ENCODE peak calls at places on chromosomes 16 and 17, in four cellular contexts. One of them, this sample, is unnamed.

GRCh38 chr17:61395983-61396585 is 3.6 kb upstream of the TBX2 start:
- DNase-seq in foreskin fibroblast: no peak
- DNase-seq in activated CD4-positive, CD25-positive, alpha-beta regulatory T cell: no peak
- DNase-seq in NCI-H1092: no peak
- DNase-seq in this sample: no peak

GRCh38 chr16:66427871-66428681 is 981 bp downstream of the BEAN1 start:
- DNase-seq in foreskin fibroblast: no peak
- DNase-seq in NCI-H1092: no peak
- DNase-seq in activated CD4-positive, CD25-positive, alpha-beta regulatory T cell: no peak
- DNase-seq in this sample: no peak

GRCh38 chr16:65601781-65602180 is 479.9 kb upstream of the CDH11 start:
- DNase-seq in NCI-H1092: no peak
- DNase-seq in foreskin fibroblast: no peak
- DNase-seq in activated CD4-positive, CD25-positive, alpha-beta regulatory T cell: no peak
- DNase-seq in this sample: no peak

GRCh38 chr17:20010099-20010863 is 1.1 kb downstream of the SPECC1 start:
- DNase-seq in activated CD4-positive, CD25-positive, alpha-beta regulatory T cell: no peak
- DNase-seq in NCI-H1092: peak
- DNase-seq in foreskin fibroblast: peak
- DNase-seq in this sample: peak

GRCh38 chr17:3594056-3594810 is 15.0 kb downstream of the TRPV1 start:
- DNase-seq in activated CD4-positive, CD25-positive, alpha-beta regulatory T cell: no peak
- DNase-seq in NCI-H1092: no peak
- DNase-seq in foreskin fibroblast: peak
- DNase-seq in this sample: peak

GRCh38 chr16:69176033-69176780 is 10.8 kb upstream of the SNTB2 start:
- DNase-seq in NCI-H1092: no peak
- DNase-seq in activated CD4-positive, CD25-positive, alpha-beta regulatory T cell: no peak
- DNase-seq in foreskin fibroblast: peak
- DNase-seq in this sample: peak

GRCh38 chr17:62398891-62399290 is 18.5 kb downstream of the EFCAB3 start:
- DNase-seq in activated CD4-positive, CD25-positive, alpha-beta regulatory T cell: no peak
- DNase-seq in foreskin fibroblast: no peak
- DNase-seq in NCI-H1092: no peak
- DNase-seq in this sample: no peak

GRCh38 chr16:11612110-11612981 is 25.6 kb upstream of the LITAF start:
- DNase-seq in foreskin fibroblast: no peak
- DNase-seq in activated CD4-positive, CD25-positive, alpha-beta regulatory T cell: no peak
- DNase-seq in NCI-H1092: no peak
- DNase-seq in this sample: no peak

GRCh38 chr17:44222112-44222869 is 2.8 kb upstream of the UBTF start:
- DNase-seq in activated CD4-positive, CD25-positive, alpha-beta regulatory T cell: no peak
- DNase-seq in NCI-H1092: peak
- DNase-seq in foreskin fibroblast: peak
- DNase-seq in this sample: peak

GRCh38 chr17:50689956-50690886 is 17.5 kb downstream of the ANKRD40 start:
- DNase-seq in foreskin fibroblast: no peak
- DNase-seq in NCI-H1092: no peak
- DNase-seq in activated CD4-positive, CD25-positive, alpha-beta regulatory T cell: no peak
- DNase-seq in this sample: no peak

GRCh38 chr16:49281843-49282642 is 405 bp upstream of the CBLN1 start:
- DNase-seq in activated CD4-positive, CD25-positive, alpha-beta regulatory T cell: no peak
- DNase-seq in foreskin fibroblast: peak
- DNase-seq in NCI-H1092: peak
- DNase-seq in this sample: no peak

GRCh38 chr17:42414782-42415409 is 8.2 kb downstream of the CAVIN1 start:
- DNase-seq in foreskin fibroblast: no peak
- DNase-seq in NCI-H1092: no peak
- DNase-seq in activated CD4-positive, CD25-positive, alpha-beta regulatory T cell: peak
- DNase-seq in this sample: no peak

GRCh38 chr17:51805220-51805619 is 353.3 kb downstream of the CA10 start:
- DNase-seq in NCI-H1092: no peak
- DNase-seq in activated CD4-positive, CD25-positive, alpha-beta regulatory T cell: no peak
- DNase-seq in foreskin fibroblast: no peak
- DNase-seq in this sample: no peak

GRCh38 chr16:84207869-84208268 is 16.9 kb downstream of the ADAD2 start:
- DNase-seq in activated CD4-positive, CD25-positive, alpha-beta regulatory T cell: no peak
- DNase-seq in NCI-H1092: no peak
- DNase-seq in foreskin fibroblast: no peak
- DNase-seq in this sample: no peak

GRCh38 chr17:2009737-2010136 is 15.4 kb downstream of the RTN4RL1 start:
- DNase-seq in activated CD4-positive, CD25-positive, alpha-beta regulatory T cell: no peak
- DNase-seq in NCI-H1092: no peak
- DNase-seq in foreskin fibroblast: no peak
- DNase-seq in this sample: no peak

GRCh38 chr17:82684207-82684903 is 14.1 kb downstream of the RAB40B start:
- DNase-seq in foreskin fibroblast: no peak
- DNase-seq in NCI-H1092: no peak
- DNase-seq in activated CD4-positive, CD25-positive, alpha-beta regulatory T cell: no peak
- DNase-seq in this sample: no peak

GRCh38 chr16:27245276-27246231 is 23.0 kb downstream of the NSMCE1 start:
- DNase-seq in foreskin fibroblast: peak
- DNase-seq in NCI-H1092: no peak
- DNase-seq in activated CD4-positive, CD25-positive, alpha-beta regulatory T cell: no peak
- DNase-seq in this sample: no peak

GRCh38 chr17:37259030-37259735 is 116.6 kb upstream of the C17orf78 start:
- DNase-seq in foreskin fibroblast: no peak
- DNase-seq in activated CD4-positive, CD25-positive, alpha-beta regulatory T cell: no peak
- DNase-seq in NCI-H1092: no peak
- DNase-seq in this sample: peak

GRCh38 chr17:4944554-4945175 is 3.7 kb downstream of the PFN1 start:
- DNase-seq in foreskin fibroblast: no peak
- DNase-seq in activated CD4-positive, CD25-positive, alpha-beta regulatory T cell: no peak
- DNase-seq in NCI-H1092: no peak
- DNase-seq in this sample: no peak

GRCh38 chr17:71200597-71200996 is 920.2 kb upstream of the SOX9 start:
- DNase-seq in NCI-H1092: no peak
- DNase-seq in activated CD4-positive, CD25-positive, alpha-beta regulatory T cell: no peak
- DNase-seq in foreskin fibroblast: no peak
- DNase-seq in this sample: no peak

GRCh38 chr17:12388206-12388605 is 277.5 kb upstream of the MYOCD start:
- DNase-seq in NCI-H1092: no peak
- DNase-seq in activated CD4-positive, CD25-positive, alpha-beta regulatory T cell: no peak
- DNase-seq in foreskin fibroblast: peak
- DNase-seq in this sample: peak

GRCh38 chr16:55915116-55915827 is 40.1 kb upstream of the CES5A start:
- DNase-seq in NCI-H1092: no peak
- DNase-seq in activated CD4-positive, CD25-positive, alpha-beta regulatory T cell: no peak
- DNase-seq in foreskin fibroblast: no peak
- DNase-seq in this sample: no peak

GRCh38 chr16:19753815-19754643 is 36.0 kb downstream of the IQCK start:
- DNase-seq in NCI-H1092: no peak
- DNase-seq in activated CD4-positive, CD25-positive, alpha-beta regulatory T cell: no peak
- DNase-seq in foreskin fibroblast: no peak
- DNase-seq in this sample: no peak

GRCh38 chr16:67470314-67470713 is 10.6 kb downstream of the ATP6V0D1 start:
- DNase-seq in foreskin fibroblast: no peak
- DNase-seq in NCI-H1092: peak
- DNase-seq in activated CD4-positive, CD25-positive, alpha-beta regulatory T cell: no peak
- DNase-seq in this sample: no peak

GRCh38 chr16:87363771-87364476 is 19.7 kb downstream of the FBXO31 start:
- DNase-seq in activated CD4-positive, CD25-positive, alpha-beta regulatory T cell: no peak
- DNase-seq in foreskin fibroblast: no peak
- DNase-seq in NCI-H1092: no peak
- DNase-seq in this sample: no peak

GRCh38 chr17:8712698-8713097 is 31.9 kb downstream of the CCDC42 start:
- DNase-seq in NCI-H1092: no peak
- DNase-seq in activated CD4-positive, CD25-positive, alpha-beta regulatory T cell: no peak
- DNase-seq in foreskin fibroblast: no peak
- DNase-seq in this sample: no peak

GRCh38 chr17:73255671-73256181 is 6.0 kb downstream of the CPSF4L start:
- DNase-seq in foreskin fibroblast: no peak
- DNase-seq in NCI-H1092: peak
- DNase-seq in activated CD4-positive, CD25-positive, alpha-beta regulatory T cell: peak
- DNase-seq in this sample: peak

GRCh38 chr16:47142469-47143328 is 1.0 kb downstream of the NETO2 start:
- DNase-seq in NCI-H1092: no peak
- DNase-seq in foreskin fibroblast: peak
- DNase-seq in activated CD4-positive, CD25-positive, alpha-beta regulatory T cell: no peak
- DNase-seq in this sample: peak

GRCh38 chr16:5024632-5025031 is 9.1 kb downstream of the NAGPA start:
- DNase-seq in foreskin fibroblast: no peak
- DNase-seq in activated CD4-positive, CD25-positive, alpha-beta regulatory T cell: no peak
- DNase-seq in NCI-H1092: peak
- DNase-seq in this sample: peak

GRCh38 chr17:1060991-1061390 is 64.1 kb downstream of the TIMM22 start:
- DNase-seq in NCI-H1092: peak
- DNase-seq in activated CD4-positive, CD25-positive, alpha-beta regulatory T cell: no peak
- DNase-seq in foreskin fibroblast: peak
- DNase-seq in this sample: peak

GRCh38 chr17:70278846-70279465 is 109.6 kb downstream of the KCNJ2 start:
- DNase-seq in NCI-H1092: no peak
- DNase-seq in activated CD4-positive, CD25-positive, alpha-beta regulatory T cell: no peak
- DNase-seq in foreskin fibroblast: no peak
- DNase-seq in this sample: no peak

GRCh38 chr17:27475070-27475673 is 18.9 kb downstream of the KSR1 start:
- DNase-seq in activated CD4-positive, CD25-positive, alpha-beta regulatory T cell: peak
- DNase-seq in foreskin fibroblast: no peak
- DNase-seq in NCI-H1092: no peak
- DNase-seq in this sample: no peak

GRCh38 chr17:83053021-83053778 is 26.2 kb upstream of the METRNL start:
- DNase-seq in foreskin fibroblast: peak
- DNase-seq in NCI-H1092: no peak
- DNase-seq in activated CD4-positive, CD25-positive, alpha-beta regulatory T cell: no peak
- DNase-seq in this sample: no peak